ENCODE peak calls at places on chromosomes 6 and 20, in five cellular contexts. One of them, this sample, is unnamed.

GRCh38 chr20:53003420-53003819 is 31.3 kb downstream of the TSHZ2 start:
- DNase-seq in small intestine: no peak
- DNase-seq in smooth muscle cell of the brain vasculature: no peak
- DNase-seq in OCI-LY7: no peak
- DNase-seq in lung: no peak
- DNase-seq in this sample: no peak

GRCh38 chr6:132354517-132355167 is 46.6 kb downstream of the MOXD1 start:
- DNase-seq in small intestine: no peak
- DNase-seq in smooth muscle cell of the brain vasculature: no peak
- DNase-seq in OCI-LY7: peak
- DNase-seq in lung: no peak
- DNase-seq in this sample: no peak

GRCh38 chr20:62928246-62928939 is 2.1 kb upstream of the DIDO1 start:
- DNase-seq in small intestine: no peak
- DNase-seq in smooth muscle cell of the brain vasculature: no peak
- DNase-seq in OCI-LY7: no peak
- DNase-seq in lung: no peak
- DNase-seq in this sample: no peak

GRCh38 chr6:73134588-73134987 is 90.7 kb downstream of the KHDC1L start:
- DNase-seq in small intestine: peak
- DNase-seq in smooth muscle cell of the brain vasculature: no peak
- DNase-seq in OCI-LY7: peak
- DNase-seq in lung: no peak
- DNase-seq in this sample: peak

GRCh38 chr20:49386848-49387605 is 95.4 kb downstream of the KCNB1 start:
- DNase-seq in small intestine: no peak
- DNase-seq in smooth muscle cell of the brain vasculature: no peak
- DNase-seq in OCI-LY7: no peak
- DNase-seq in lung: no peak
- DNase-seq in this sample: peak

GRCh38 chr20:10332656-10333421 is 101.2 kb downstream of the MKKS start:
- DNase-seq in small intestine: no peak
- DNase-seq in smooth muscle cell of the brain vasculature: peak
- DNase-seq in OCI-LY7: no peak
- DNase-seq in lung: no peak
- DNase-seq in this sample: peak

GRCh38 chr6:170444811-170445211 is 108.3 kb downstream of the PSMB1 start:
- DNase-seq in small intestine: no peak
- DNase-seq in smooth muscle cell of the brain vasculature: no peak
- DNase-seq in OCI-LY7: no peak
- DNase-seq in lung: no peak
- DNase-seq in this sample: no peak

GRCh38 chr6:74597266-74597665 is 608.6 kb downstream of the COL12A1 start:
- DNase-seq in small intestine: no peak
- DNase-seq in smooth muscle cell of the brain vasculature: no peak
- DNase-seq in OCI-LY7: no peak
- DNase-seq in lung: no peak
- DNase-seq in this sample: no peak

GRCh38 chr20:43798591-43799149 is 71.9 kb upstream of the GTSF1L start:
- DNase-seq in small intestine: no peak
- DNase-seq in smooth muscle cell of the brain vasculature: no peak
- DNase-seq in OCI-LY7: no peak
- DNase-seq in lung: no peak
- DNase-seq in this sample: no peak

GRCh38 chr6:137868721-137869631 is 1.9 kb downstream of the TNFAIP3 start:
- DNase-seq in small intestine: no peak
- DNase-seq in smooth muscle cell of the brain vasculature: no peak
- DNase-seq in OCI-LY7: peak
- DNase-seq in lung: no peak
- DNase-seq in this sample: no peak

GRCh38 chr20:9492067-9492466 is 22.3 kb upstream of the LAMP5 start:
- DNase-seq in small intestine: no peak
- DNase-seq in smooth muscle cell of the brain vasculature: no peak
- DNase-seq in OCI-LY7: no peak
- DNase-seq in lung: no peak
- DNase-seq in this sample: no peak

GRCh38 chr6:34145161-34146020 is 496 bp downstream of the GRM4 start:
- DNase-seq in small intestine: peak
- DNase-seq in smooth muscle cell of the brain vasculature: peak
- DNase-seq in OCI-LY7: peak
- DNase-seq in lung: no peak
- DNase-seq in this sample: no peak

GRCh38 chr6:31345026-31345730 is 11.8 kb downstream of the HLA-B start:
- DNase-seq in small intestine: no peak
- DNase-seq in smooth muscle cell of the brain vasculature: no peak
- DNase-seq in OCI-LY7: no peak
- DNase-seq in lung: no peak
- DNase-seq in this sample: no peak

GRCh38 chr6:137970368-137970767 is 103.3 kb downstream of the TNFAIP3 start:
- DNase-seq in small intestine: no peak
- DNase-seq in smooth muscle cell of the brain vasculature: no peak
- DNase-seq in OCI-LY7: peak
- DNase-seq in lung: no peak
- DNase-seq in this sample: no peak

GRCh38 chr6:38909020-38909730 is 139.4 kb upstream of the GLP1R start:
- DNase-seq in small intestine: peak
- DNase-seq in smooth muscle cell of the brain vasculature: no peak
- DNase-seq in OCI-LY7: no peak
- DNase-seq in lung: no peak
- DNase-seq in this sample: no peak

GRCh38 chr20:22385602-22386299 is 198.6 kb downstream of the FOXA2 start:
- DNase-seq in small intestine: peak
- DNase-seq in smooth muscle cell of the brain vasculature: no peak
- DNase-seq in OCI-LY7: no peak
- DNase-seq in lung: no peak
- DNase-seq in this sample: no peak

GRCh38 chr20:52829111-52829510 is 143.0 kb upstream of the TSHZ2 start:
- DNase-seq in small intestine: no peak
- DNase-seq in smooth muscle cell of the brain vasculature: no peak
- DNase-seq in OCI-LY7: no peak
- DNase-seq in lung: no peak
- DNase-seq in this sample: no peak

GRCh38 chr6:71289039-71289801 is 609 bp downstream of the OGFRL1 start:
- DNase-seq in small intestine: no peak
- DNase-seq in smooth muscle cell of the brain vasculature: no peak
- DNase-seq in OCI-LY7: peak
- DNase-seq in lung: no peak
- DNase-seq in this sample: peak

GRCh38 chr6:133551436-133551835 is 310.3 kb downstream of the EYA4 start:
- DNase-seq in small intestine: no peak
- DNase-seq in smooth muscle cell of the brain vasculature: no peak
- DNase-seq in OCI-LY7: no peak
- DNase-seq in lung: no peak
- DNase-seq in this sample: no peak

GRCh38 chr20:24131684-24132083 is 143.1 kb upstream of the GGTLC1 start:
- DNase-seq in small intestine: no peak
- DNase-seq in smooth muscle cell of the brain vasculature: no peak
- DNase-seq in OCI-LY7: no peak
- DNase-seq in lung: no peak
- DNase-seq in this sample: no peak